ENCODE peak calls at places on chromosomes 11 and 22, in four cellular contexts. K, T, Q and B are unnamed samples.

GRCh38 chr11:124867700-124868099 is 2.5 kb downstream of the ROBO3 start:
- DNase-seq in K (peak; percentile 78), Q (peak; percentile 13), T (peak; percentile 64), B (peak; percentile 60)

GRCh38 chr22:28799125-28799833 is 1.1 kb downstream of the XBP1 start:
- DNase-seq in T (peak; percentile 53), K (peak; percentile 32), Q (peak; percentile 35), B (peak; percentile 97)

GRCh38 chr11:63763506-63764200 is 4.9 kb downstream of the ZFTA start:
- DNase-seq in Q (no peak), T (no peak), K (peak; percentile 80), B (no peak)

GRCh38 chr11:35800970-35801953 is 138.7 kb downstream of the TRIM44 start:
- DNase-seq in Q (no peak), K (no peak), T (no peak), B (no peak)

GRCh38 chr11:81005595-81005994 is 1564.8 kb upstream of the TENM4 start:
- DNase-seq in T (peak; percentile 90), K (no peak), Q (no peak), B (peak; percentile 94)

GRCh38 chr11:16364250-16364649 is 7.9 kb upstream of the SOX6 start:
- DNase-seq in K (no peak), Q (no peak), T (no peak), B (no peak)

GRCh38 chr22:45251828-45252227 is 11.1 kb upstream of the KIAA0930 start:
- DNase-seq in Q (no peak), T (no peak), K (no peak), B (no peak)

GRCh38 chr11:76233936-76234703 is 27.8 kb upstream of the WNT11 start:
- DNase-seq in K (peak; percentile 68), Q (no peak), T (no peak), B (peak; percentile 67)

GRCh38 chr22:45302047-45302446 is 7.7 kb upstream of the FAM118A start:
- DNase-seq in T (peak; percentile 59), Q (no peak), K (no peak), B (peak; percentile 95)

GRCh38 chr11:86537541-86538222 is 134.7 kb downstream of the ME3 start:
- DNase-seq in Q (peak; percentile 7), K (peak; percentile 45), T (no peak), B (no peak)

GRCh38 chr22:35811670-35812069 is 94.0 kb downstream of the APOL5 start:
- DNase-seq in T (no peak), Q (no peak), K (no peak), B (no peak)

GRCh38 chr22:46947516-46948260 is 185.2 kb downstream of the TBC1D22A start:
- DNase-seq in T (no peak), K (no peak), Q (no peak), B (no peak)

GRCh38 chr22:26499188-26499703 is 13.0 kb downstream of the TFIP11 start:
- DNase-seq in Q (no peak), T (no peak), K (no peak), B (no peak)

GRCh38 chr22:36335621-36336020 is 52.1 kb downstream of the MYH9 start:
- DNase-seq in Q (no peak), K (no peak), T (no peak), B (no peak)

GRCh38 chr11:72930011-72930410 is 115.8 kb downstream of the ATG16L2 start:
- DNase-seq in K (peak; percentile 52), Q (no peak), T (peak; percentile 37), B (no peak)

DNA sequence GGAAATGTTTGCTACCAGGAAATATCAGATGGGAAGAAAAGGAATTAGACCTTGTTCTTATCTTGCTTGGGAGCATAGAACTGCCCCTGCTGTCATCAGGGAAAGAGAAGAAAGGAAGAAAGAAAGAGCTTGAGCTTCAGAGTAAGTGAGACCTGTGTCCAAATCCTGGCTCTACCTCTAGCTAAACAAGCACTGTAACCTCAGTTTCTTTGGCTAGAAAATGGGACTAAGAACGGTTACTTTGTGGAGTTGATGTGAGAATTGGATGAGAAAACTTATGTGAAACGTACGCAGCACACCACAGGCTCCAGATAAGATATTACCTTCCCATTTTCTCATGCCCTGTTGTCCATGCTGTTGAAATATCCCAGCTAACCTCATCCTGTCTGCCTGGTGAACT is 57.1 kb upstream of the CREB3L1 start:
- DNase-seq in Q (no peak), T (no peak), K (no peak), B (no peak)
- H3K9ac ChIP-seq in Q (no peak overlapping the region), T (no peak overlapping the region), K (no peak overlapping the region), B (no peak overlapping the region)

GRCh38 chr11:134521452-134522289 is 109.6 kb upstream of the B3GAT1 start:
- DNase-seq in Q (no peak), K (no peak), T (no peak), B (no peak)
- H3K27ac ChIP-seq in Q (no peak overlapping the region), K (no peak overlapping the region), T (no peak overlapping the region), B (no peak overlapping the region)

DNA sequence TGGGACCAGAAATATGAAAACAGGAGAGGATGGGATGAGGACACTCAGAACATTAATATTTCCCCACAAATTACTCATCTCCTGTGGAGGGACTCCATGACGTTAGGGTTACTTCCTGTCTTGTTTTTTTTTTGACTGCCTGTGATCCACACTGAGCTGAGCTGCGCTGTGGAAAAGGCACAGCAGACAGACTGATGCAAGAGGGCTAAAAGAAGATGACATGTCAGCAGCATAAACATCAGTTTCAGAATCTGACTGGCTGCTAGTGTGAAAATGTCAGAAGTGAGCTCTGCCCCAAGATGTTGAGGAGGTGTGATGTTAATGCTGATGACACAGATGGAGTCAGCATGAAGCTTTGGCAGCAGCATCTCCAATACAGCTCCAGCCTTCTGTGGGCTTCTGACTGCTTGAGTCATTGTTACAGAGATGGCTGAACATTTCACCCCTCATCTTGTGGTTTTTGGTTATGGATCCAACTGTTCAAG is 286.8 kb downstream of the BLID start:
- DNase-seq in K (no peak), Q (peak; percentile 21), T (peak; percentile 85), B (peak; percentile 98)
- H2AFZ ChIP-seq in K (peak overlapping the region; percentile 1), Q (no peak overlapping the region), T (peak overlapping the region; percentile 40), B (no peak overlapping the region)

GRCh38 chr11:62400760-62401159 is 18.1 kb upstream of the SCGB1A1 start:
- DNase-seq in Q (no peak), K (no peak), T (no peak), B (peak; percentile 95)

GRCh38 chr11:62401356-62401755 is 17.5 kb upstream of the SCGB1A1 start:
- DNase-seq in Q (no peak), K (no peak), T (no peak), B (no peak)

GRCh38 chr11:62402994-62403393 is 15.8 kb upstream of the SCGB1A1 start:
- DNase-seq in Q (no peak), K (no peak), T (no peak), B (no peak)

GRCh38 chr11:62401781-62402180 is 17.1 kb upstream of the SCGB1A1 start:
- DNase-seq in T (no peak), K (no peak), Q (no peak), B (peak; percentile 51)

DNA sequence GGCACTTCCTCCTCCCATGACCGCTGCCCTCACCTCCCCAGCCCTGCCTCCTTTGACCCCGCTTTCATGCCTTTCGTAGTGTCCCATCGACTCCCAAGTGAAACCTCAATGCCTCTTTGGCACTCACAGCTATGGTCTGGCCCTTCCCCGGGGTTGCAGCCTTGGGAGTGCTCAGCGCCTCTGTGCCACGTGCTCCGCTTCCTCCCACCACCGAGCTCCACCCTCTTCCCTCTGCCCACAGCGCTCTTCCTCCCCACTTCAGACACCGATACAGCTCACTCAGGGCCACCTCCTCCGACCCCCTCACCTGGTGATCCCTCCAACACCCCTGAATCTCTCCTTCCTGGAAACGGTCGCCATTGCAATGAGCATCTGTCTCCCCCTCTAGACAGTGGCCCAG is 16.6 kb upstream of the SCGB1A1 start:
- DNase-seq in K (no peak), T (no peak), Q (no peak), B (peak; percentile 57)
- H3K9ac ChIP-seq in K (no peak overlapping the region), T (no peak overlapping the region), Q (no peak overlapping the region), B (peak overlapping the region; percentile 51)

DNA sequence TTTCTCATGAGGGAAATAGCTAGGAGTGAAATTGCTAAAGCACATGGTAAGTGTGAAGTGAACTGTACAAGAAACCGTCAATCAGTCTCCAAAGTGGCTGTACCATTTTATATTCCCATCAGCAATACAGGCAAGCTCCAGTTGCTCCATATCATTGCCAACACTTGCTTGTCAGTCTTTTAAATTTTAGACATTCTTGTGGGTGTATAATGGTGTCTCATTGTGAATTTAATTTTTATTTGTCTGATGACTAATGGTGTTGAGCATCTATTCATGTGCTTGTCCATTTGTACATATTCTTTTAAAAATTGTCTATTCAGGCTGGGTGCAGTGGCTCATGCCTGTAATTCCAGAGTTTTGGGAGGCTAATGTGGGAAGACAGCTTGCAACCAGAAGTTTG is 34.1 kb upstream of the SMCO4 start:
- DNase-seq in T (peak; percentile 82), Q (no peak), K (no peak), B (peak; percentile 61)
- H3K27ac ChIP-seq in T (peak overlapping the region; percentile 24), Q (no peak overlapping the region), K (no peak overlapping the region), B (peak overlapping the region; percentile 90)

GRCh38 chr11:126420730-126421083 is 65.2 kb downstream of the ST3GAL4 start:
- DNase-seq in K (no peak), T (no peak), Q (no peak), B (no peak)
- H2AFZ ChIP-seq in K (no peak overlapping the region), T (no peak overlapping the region), Q (no peak overlapping the region), B (no peak overlapping the region)

DNA sequence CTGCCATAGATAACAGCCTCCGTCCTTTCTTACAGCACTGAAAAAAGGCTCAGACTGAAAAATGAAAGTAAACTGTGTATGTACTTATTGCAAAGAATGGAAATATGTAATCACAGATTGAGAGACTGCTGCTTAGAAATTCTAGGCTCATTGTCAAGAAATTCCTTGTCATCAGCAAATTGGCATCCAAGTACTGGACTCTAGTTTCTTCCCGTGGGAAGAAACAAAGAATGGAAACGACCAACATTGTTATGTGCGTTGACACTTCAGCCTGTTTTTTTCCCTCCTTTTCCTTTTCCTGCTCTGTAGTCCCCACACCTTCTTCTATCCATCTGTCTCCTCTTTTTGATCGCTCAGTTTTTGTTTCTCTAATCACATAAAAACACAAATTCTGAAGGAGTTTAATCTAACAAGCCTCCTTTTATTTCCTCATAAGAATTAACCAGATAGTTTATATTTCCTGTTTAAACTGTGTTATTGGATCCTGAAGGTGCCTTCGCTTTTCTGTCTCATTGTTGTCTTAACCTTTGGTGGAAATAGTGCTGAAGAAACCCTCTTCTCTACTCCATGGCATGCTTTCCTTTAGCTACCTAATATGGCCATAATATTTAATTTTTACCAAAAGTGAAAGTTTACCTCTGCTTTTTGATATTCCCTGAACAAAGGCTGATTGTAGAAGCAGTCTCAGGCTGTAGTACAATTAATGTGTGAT is 20.0 kb upstream of the CASP12 start:
- DNase-seq in T (peak; percentile 64), Q (no peak), K (no peak), B (peak; percentile 79)
- H3K9ac ChIP-seq in T (peak overlapping the region; percentile 7), Q (no peak overlapping the region), K (no peak overlapping the region), B (peak overlapping the region; percentile 39)